ENCODE peak calls at places on chromosomes 3 and 15, in five cellular contexts. One of them, this sample, is unnamed.

GRCh38 chr15:95129589-95129988 is 898.2 kb downstream of the MCTP2 start:
- DNase-seq in stimulated activated CD8-positive, alpha-beta memory T cell treated with anti-CD3 and anti-CD28 coated beads, Interleukin-4, amount 100 ng/mL, for 48 hours: no peak
- DNase-seq in GM03348: peak; percentile 22
- DNase-seq in SK-MEL-5: no peak
- DNase-seq in amygdala: no peak
- DNase-seq in this sample: no peak

GRCh38 chr3:119690043-119690656 is 12.7 kb upstream of the CFAP91 start:
- DNase-seq in stimulated activated CD8-positive, alpha-beta memory T cell treated with anti-CD3 and anti-CD28 coated beads, Interleukin-4, amount 100 ng/mL, for 48 hours: no peak
- DNase-seq in GM03348: peak; percentile 56
- DNase-seq in SK-MEL-5: peak; percentile 49
- DNase-seq in amygdala: no peak
- DNase-seq in this sample: peak; percentile 66

GRCh38 chr15:89489376-89489775 is 7.0 kb downstream of the RHCG start:
- DNase-seq in stimulated activated CD8-positive, alpha-beta memory T cell treated with anti-CD3 and anti-CD28 coated beads, Interleukin-4, amount 100 ng/mL, for 48 hours: no peak
- DNase-seq in GM03348: no peak
- DNase-seq in SK-MEL-5: no peak
- DNase-seq in amygdala: no peak
- DNase-seq in this sample: no peak

GRCh38 chr3:197298858-197299854 is 744 bp upstream of the DLG1 start:
- DNase-seq in stimulated activated CD8-positive, alpha-beta memory T cell treated with anti-CD3 and anti-CD28 coated beads, Interleukin-4, amount 100 ng/mL, for 48 hours: peak; percentile 57
- DNase-seq in GM03348: no peak
- DNase-seq in SK-MEL-5: no peak
- DNase-seq in amygdala: no peak
- DNase-seq in this sample: peak; percentile 20

GRCh38 chr15:77475898-77476297 is 55.2 kb downstream of the HMG20A start:
- DNase-seq in stimulated activated CD8-positive, alpha-beta memory T cell treated with anti-CD3 and anti-CD28 coated beads, Interleukin-4, amount 100 ng/mL, for 48 hours: no peak
- DNase-seq in GM03348: no peak
- DNase-seq in SK-MEL-5: no peak
- DNase-seq in amygdala: no peak
- DNase-seq in this sample: no peak

GRCh38 chr15:63967616-63968015 is 78.7 kb downstream of the DAPK2 start:
- DNase-seq in stimulated activated CD8-positive, alpha-beta memory T cell treated with anti-CD3 and anti-CD28 coated beads, Interleukin-4, amount 100 ng/mL, for 48 hours: no peak
- DNase-seq in GM03348: no peak
- DNase-seq in SK-MEL-5: no peak
- DNase-seq in amygdala: no peak
- DNase-seq in this sample: no peak

GRCh38 chr3:188092648-188093047 is 61.3 kb upstream of the LPP start:
- DNase-seq in stimulated activated CD8-positive, alpha-beta memory T cell treated with anti-CD3 and anti-CD28 coated beads, Interleukin-4, amount 100 ng/mL, for 48 hours: peak; percentile 58
- DNase-seq in GM03348: peak; percentile 8
- DNase-seq in SK-MEL-5: no peak
- DNase-seq in amygdala: no peak
- DNase-seq in this sample: peak; percentile 65

GRCh38 chr3:59006791-59007517 is 42.9 kb downstream of the CFAP20DC start:
- DNase-seq in stimulated activated CD8-positive, alpha-beta memory T cell treated with anti-CD3 and anti-CD28 coated beads, Interleukin-4, amount 100 ng/mL, for 48 hours: no peak
- DNase-seq in GM03348: peak; percentile 9
- DNase-seq in SK-MEL-5: no peak
- DNase-seq in amygdala: no peak
- DNase-seq in this sample: peak; percentile 52

GRCh38 chr3:136960838-136961836 is 3.4 kb downstream of the IL20RB start:
- DNase-seq in stimulated activated CD8-positive, alpha-beta memory T cell treated with anti-CD3 and anti-CD28 coated beads, Interleukin-4, amount 100 ng/mL, for 48 hours: no peak
- DNase-seq in GM03348: peak; percentile 46
- DNase-seq in SK-MEL-5: no peak
- DNase-seq in amygdala: no peak
- DNase-seq in this sample: peak; percentile 43